ENCODE peak calls at places on chromosomes 6 and 20, in four cellular contexts. M, B, V and U are unnamed samples.

GRCh38 chr20:17910828-17911294 is 57.7 kb downstream of the SNX5 start:
- DNase-seq in M (no peak), B (peak), V (no peak), U (no peak)

GRCh38 chr6:13573255-13573654 is 1.1 kb upstream of the SIRT5 start:
- DNase-seq in B (no peak), M (no peak), V (no peak), U (no peak)

GRCh38 chr6:163956571-163957407 is 542.3 kb downstream of the QKI start:
- DNase-seq in B (peak), V (peak), M (no peak), U (no peak)

GRCh38 chr20:39532205-39532604 is 570.1 kb downstream of the DHX35 start:
- DNase-seq in M (no peak), V (no peak), B (no peak), U (no peak)

GRCh38 chr6:140713495-140713894 is 1339.0 kb upstream of the CITED2 start:
- DNase-seq in B (no peak), V (no peak), M (no peak), U (no peak)

GRCh38 chr6:136351518-136352106 is 62.0 kb upstream of the BCLAF1 start:
- DNase-seq in V (no peak), B (no peak), M (no peak), U (peak)

GRCh38 chr6:25165817-25166216 is 113.4 kb upstream of the CARMIL1 start:
- DNase-seq in M (no peak), B (no peak), V (no peak), U (no peak)

GRCh38 chr20:45595235-45595634 is 16.2 kb upstream of the WFDC8 start:
- DNase-seq in M (no peak), V (no peak), B (no peak), U (no peak)

GRCh38 chr6:11538049-11538798 is 675 bp downstream of the TMEM170B start:
- DNase-seq in V (peak), M (no peak), B (peak), U (no peak)

GRCh38 chr6:21615504-21615903 is 22.0 kb downstream of the SOX4 start:
- DNase-seq in M (no peak), V (no peak), B (peak), U (no peak)

GRCh38 chr20:34083137-34083536 is 28.9 kb downstream of the EIF2S2 start:
- DNase-seq in M (no peak), B (peak), V (no peak), U (no peak)

GRCh38 chr20:17394411-17394810 is 136.8 kb downstream of the BFSP1 start:
- DNase-seq in B (no peak), M (no peak), V (no peak), U (no peak)

GRCh38 chr6:158697798-158698197 is 47.9 kb downstream of the SYTL3 start:
- DNase-seq in B (no peak), M (no peak), V (no peak), U (no peak)

GRCh38 chr20:47351643-47352331 is 4.7 kb downstream of the ZMYND8 start:
- DNase-seq in B (peak), M (no peak), V (no peak), U (no peak)

GRCh38 chr6:28468056-28468455 is 24.8 kb upstream of the ZSCAN23 start:
- DNase-seq in B (no peak), V (no peak), M (no peak), U (no peak)

GRCh38 chr6:111604259-111605099 is 1.2 kb downstream of the TRAF3IP2 start:
- DNase-seq in V (no peak), M (no peak), B (peak), U (no peak)

GRCh38 chr6:52921743-52922142 is 12.2 kb upstream of the GSTA3 start:
- DNase-seq in V (no peak), M (no peak), B (no peak), U (no peak)

GRCh38 chr20:48603116-48603818 is 224.5 kb downstream of the PREX1 start:
- DNase-seq in V (no peak), B (no peak), M (no peak), U (no peak)

GRCh38 chr6:125020385-125020784 is 58.1 kb downstream of the RNF217 start:
- DNase-seq in B (no peak), M (no peak), V (no peak), U (no peak)

GRCh38 chr6:169702640-169703246 is 817 bp downstream of the C6orf120 start:
- DNase-seq in M (no peak), B (no peak), V (peak), U (no peak)

GRCh38 chr6:148464319-148465010 is 121.8 kb downstream of the SASH1 start:
- DNase-seq in V (peak), B (peak), M (peak), U (peak)

GRCh38 chr6:46655803-46656202 is 3.0 kb downstream of the SLC25A27 start:
- DNase-seq in B (peak), M (no peak), V (no peak), U (no peak)

GRCh38 chr6:6825986-6826901 is 237.7 kb downstream of the LY86 start:
- DNase-seq in M (no peak), V (no peak), B (peak), U (no peak)

GRCh38 chr6:39978240-39978639 is 44.0 kb upstream of the MOCS1 start:
- DNase-seq in M (no peak), B (no peak), V (no peak), U (no peak)

GRCh38 chr6:83911278-83911677 is 51.8 kb downstream of the CYB5R4 start:
- DNase-seq in V (no peak), B (no peak), M (no peak), U (no peak)

GRCh38 chr6:65071480-65071879 is 635.5 kb downstream of the EYS start:
- DNase-seq in M (no peak), V (no peak), B (no peak), U (no peak)

GRCh38 chr6:122364084-122364483 is 35.4 kb upstream of the HSF2 start:
- DNase-seq in M (no peak), V (no peak), B (no peak), U (no peak)

GRCh38 chr6:49342410-49342809 is 120.6 kb downstream of the MMUT start:
- DNase-seq in M (no peak), B (no peak), V (no peak), U (no peak)

GRCh38 chr20:48069626-48070025 is 284.3 kb upstream of the SULF2 start:
- DNase-seq in V (no peak), M (no peak), B (no peak), U (no peak)

GRCh38 chr6:143673638-143674037 is 4.1 kb upstream of the PHACTR2 start:
- DNase-seq in B (peak), M (no peak), V (no peak), U (no peak)

GRCh38 chr6:105879146-105879545 is 207.0 kb upstream of the PRDM1 start:
- DNase-seq in V (no peak), M (no peak), B (no peak), U (no peak)

GRCh38 chr6:3350252-3350826 is 91.6 kb downstream of the PSMG4 start:
- DNase-seq in M (no peak), V (no peak), B (no peak), U (no peak)